ENCODE peak calls at places on chromosome 14, in ten cellular contexts. One of them, this sample, is unnamed.

GRCh38 chr14:52068741-52069616 is at the start of gene NID2:
- DNase-seq in NCI-H2171: no peak
- DNase-seq in BE2C: peak
- DNase-seq in activated naive CD4-positive, alpha-beta T cell: no peak
- DNase-seq in H7: peak
- DNase-seq in germinal center: peak
- DNase-seq in fibroblast of the aortic adventitia: peak
- DNase-seq in stimulated activated CD4-positive, alpha-beta T cell treated with anti-CD3 and anti-CD28 coated beads, Interleukin-2, amount 100 ng/mL, for 48 hours: peak
- DNase-seq in fibroblast of lung: peak
- DNase-seq in WTC11: peak
- DNase-seq in this sample: peak

GRCh38 chr14:41872906-41873305 is 266.2 kb downstream of the LRFN5 start:
- DNase-seq in stimulated activated CD4-positive, alpha-beta T cell treated with anti-CD3 and anti-CD28 coated beads, Interleukin-2, amount 100 ng/mL, for 48 hours: no peak
- DNase-seq in H7: no peak
- DNase-seq in NCI-H2171: no peak
- DNase-seq in fibroblast of lung: peak
- DNase-seq in germinal center: no peak
- DNase-seq in WTC11: no peak
- DNase-seq in activated naive CD4-positive, alpha-beta T cell: no peak
- DNase-seq in BE2C: no peak
- DNase-seq in fibroblast of the aortic adventitia: no peak
- DNase-seq in this sample: no peak

GRCh38 chr14:99732436-99733220 is 48.5 kb downstream of the CYP46A1 start:
- DNase-seq in NCI-H2171: no peak
- DNase-seq in WTC11: peak
- DNase-seq in activated naive CD4-positive, alpha-beta T cell: no peak
- DNase-seq in fibroblast of lung: no peak
- DNase-seq in fibroblast of the aortic adventitia: no peak
- DNase-seq in BE2C: peak
- DNase-seq in H7: no peak
- DNase-seq in germinal center: no peak
- DNase-seq in stimulated activated CD4-positive, alpha-beta T cell treated with anti-CD3 and anti-CD28 coated beads, Interleukin-2, amount 100 ng/mL, for 48 hours: no peak
- DNase-seq in this sample: no peak

GRCh38 chr14:93133476-93133875 is 17.8 kb upstream of the ITPK1 start:
- DNase-seq in fibroblast of lung: peak
- DNase-seq in activated naive CD4-positive, alpha-beta T cell: no peak
- DNase-seq in H7: no peak
- DNase-seq in BE2C: no peak
- DNase-seq in NCI-H2171: no peak
- DNase-seq in germinal center: no peak
- DNase-seq in WTC11: no peak
- DNase-seq in stimulated activated CD4-positive, alpha-beta T cell treated with anti-CD3 and anti-CD28 coated beads, Interleukin-2, amount 100 ng/mL, for 48 hours: no peak
- DNase-seq in fibroblast of the aortic adventitia: peak
- DNase-seq in this sample: no peak

GRCh38 chr14:81435578-81436295 is 35.6 kb upstream of the STON2 start:
- DNase-seq in fibroblast of lung: peak
- DNase-seq in H7: peak
- DNase-seq in BE2C: peak
- DNase-seq in activated naive CD4-positive, alpha-beta T cell: no peak
- DNase-seq in NCI-H2171: peak
- DNase-seq in fibroblast of the aortic adventitia: peak
- DNase-seq in WTC11: peak
- DNase-seq in stimulated activated CD4-positive, alpha-beta T cell treated with anti-CD3 and anti-CD28 coated beads, Interleukin-2, amount 100 ng/mL, for 48 hours: peak
- DNase-seq in germinal center: peak
- DNase-seq in this sample: peak

GRCh38 chr14:61145903-61146411 is 135.2 kb downstream of the TMEM30B start:
- DNase-seq in BE2C: peak
- DNase-seq in activated naive CD4-positive, alpha-beta T cell: no peak
- DNase-seq in germinal center: no peak
- DNase-seq in fibroblast of the aortic adventitia: peak
- DNase-seq in NCI-H2171: no peak
- DNase-seq in H7: no peak
- DNase-seq in fibroblast of lung: peak
- DNase-seq in WTC11: no peak
- DNase-seq in stimulated activated CD4-positive, alpha-beta T cell treated with anti-CD3 and anti-CD28 coated beads, Interleukin-2, amount 100 ng/mL, for 48 hours: no peak
- DNase-seq in this sample: peak

GRCh38 chr14:89184952-89185351 is 232.1 kb downstream of the FOXN3 start:
- DNase-seq in BE2C: no peak
- DNase-seq in WTC11: no peak
- DNase-seq in germinal center: no peak
- DNase-seq in H7: no peak
- DNase-seq in fibroblast of lung: no peak
- DNase-seq in activated naive CD4-positive, alpha-beta T cell: no peak
- DNase-seq in fibroblast of the aortic adventitia: no peak
- DNase-seq in stimulated activated CD4-positive, alpha-beta T cell treated with anti-CD3 and anti-CD28 coated beads, Interleukin-2, amount 100 ng/mL, for 48 hours: no peak
- DNase-seq in NCI-H2171: no peak
- DNase-seq in this sample: no peak

GRCh38 chr14:75823334-75823733 is 158.5 kb downstream of the TGFB3 start:
- DNase-seq in BE2C: no peak
- DNase-seq in stimulated activated CD4-positive, alpha-beta T cell treated with anti-CD3 and anti-CD28 coated beads, Interleukin-2, amount 100 ng/mL, for 48 hours: no peak
- DNase-seq in activated naive CD4-positive, alpha-beta T cell: no peak
- DNase-seq in H7: no peak
- DNase-seq in fibroblast of the aortic adventitia: peak
- DNase-seq in NCI-H2171: no peak
- DNase-seq in WTC11: no peak
- DNase-seq in fibroblast of lung: no peak
- DNase-seq in germinal center: no peak
- DNase-seq in this sample: no peak

GRCh38 chr14:59268011-59268410 is 79.5 kb downstream of the DAAM1 start:
- DNase-seq in BE2C: no peak
- DNase-seq in germinal center: no peak
- DNase-seq in fibroblast of lung: peak
- DNase-seq in NCI-H2171: no peak
- DNase-seq in WTC11: no peak
- DNase-seq in fibroblast of the aortic adventitia: no peak
- DNase-seq in stimulated activated CD4-positive, alpha-beta T cell treated with anti-CD3 and anti-CD28 coated beads, Interleukin-2, amount 100 ng/mL, for 48 hours: no peak
- DNase-seq in activated naive CD4-positive, alpha-beta T cell: no peak
- DNase-seq in H7: no peak
- DNase-seq in this sample: no peak

GRCh38 chr14:104665663-104666522 is 23.5 kb upstream of the INF2 start:
- DNase-seq in fibroblast of the aortic adventitia: no peak
- DNase-seq in WTC11: no peak
- DNase-seq in stimulated activated CD4-positive, alpha-beta T cell treated with anti-CD3 and anti-CD28 coated beads, Interleukin-2, amount 100 ng/mL, for 48 hours: peak
- DNase-seq in germinal center: peak
- DNase-seq in BE2C: no peak
- DNase-seq in H7: peak
- DNase-seq in NCI-H2171: no peak
- DNase-seq in activated naive CD4-positive, alpha-beta T cell: peak
- DNase-seq in fibroblast of lung: no peak
- DNase-seq in this sample: no peak

GRCh38 chr14:68146812-68147211 is 327.2 kb downstream of the RAD51B start:
- DNase-seq in germinal center: no peak
- DNase-seq in BE2C: no peak
- DNase-seq in stimulated activated CD4-positive, alpha-beta T cell treated with anti-CD3 and anti-CD28 coated beads, Interleukin-2, amount 100 ng/mL, for 48 hours: no peak
- DNase-seq in NCI-H2171: no peak
- DNase-seq in WTC11: no peak
- DNase-seq in fibroblast of the aortic adventitia: peak
- DNase-seq in activated naive CD4-positive, alpha-beta T cell: no peak
- DNase-seq in H7: no peak
- DNase-seq in fibroblast of lung: peak
- DNase-seq in this sample: peak

GRCh38 chr14:101932668-101933067 is 31.7 kb upstream of the DYNC1H1 start:
- DNase-seq in WTC11: no peak
- DNase-seq in germinal center: no peak
- DNase-seq in BE2C: no peak
- DNase-seq in fibroblast of lung: no peak
- DNase-seq in H7: no peak
- DNase-seq in fibroblast of the aortic adventitia: no peak
- DNase-seq in NCI-H2171: no peak
- DNase-seq in activated naive CD4-positive, alpha-beta T cell: no peak
- DNase-seq in stimulated activated CD4-positive, alpha-beta T cell treated with anti-CD3 and anti-CD28 coated beads, Interleukin-2, amount 100 ng/mL, for 48 hours: no peak
- DNase-seq in this sample: no peak

GRCh38 chr14:99938376-99938775 is 126.8 kb upstream of the EVL start:
- DNase-seq in germinal center: no peak
- DNase-seq in NCI-H2171: no peak
- DNase-seq in activated naive CD4-positive, alpha-beta T cell: no peak
- DNase-seq in BE2C: no peak
- DNase-seq in H7: peak
- DNase-seq in fibroblast of lung: no peak
- DNase-seq in stimulated activated CD4-positive, alpha-beta T cell treated with anti-CD3 and anti-CD28 coated beads, Interleukin-2, amount 100 ng/mL, for 48 hours: no peak
- DNase-seq in WTC11: peak
- DNase-seq in fibroblast of the aortic adventitia: no peak
- DNase-seq in this sample: no peak

GRCh38 chr14:20802341-20803084 is at the start of gene RNASE1:
- DNase-seq in BE2C: no peak
- DNase-seq in fibroblast of lung: no peak
- DNase-seq in stimulated activated CD4-positive, alpha-beta T cell treated with anti-CD3 and anti-CD28 coated beads, Interleukin-2, amount 100 ng/mL, for 48 hours: no peak
- DNase-seq in fibroblast of the aortic adventitia: peak
- DNase-seq in NCI-H2171: no peak
- DNase-seq in activated naive CD4-positive, alpha-beta T cell: no peak
- DNase-seq in H7: no peak
- DNase-seq in germinal center: no peak
- DNase-seq in WTC11: no peak
- DNase-seq in this sample: no peak

GRCh38 chr14:70358631-70359030 is 852 bp downstream of the COX16 start:
- DNase-seq in stimulated activated CD4-positive, alpha-beta T cell treated with anti-CD3 and anti-CD28 coated beads, Interleukin-2, amount 100 ng/mL, for 48 hours: no peak
- DNase-seq in WTC11: no peak
- DNase-seq in fibroblast of lung: peak
- DNase-seq in H7: no peak
- DNase-seq in activated naive CD4-positive, alpha-beta T cell: no peak
- DNase-seq in NCI-H2171: no peak
- DNase-seq in germinal center: no peak
- DNase-seq in fibroblast of the aortic adventitia: peak
- DNase-seq in BE2C: no peak
- DNase-seq in this sample: no peak

GRCh38 chr14:42011221-42011620 is 404.5 kb downstream of the LRFN5 start:
- DNase-seq in fibroblast of the aortic adventitia: no peak
- DNase-seq in NCI-H2171: no peak
- DNase-seq in H7: no peak
- DNase-seq in BE2C: no peak
- DNase-seq in fibroblast of lung: no peak
- DNase-seq in germinal center: no peak
- DNase-seq in WTC11: no peak
- DNase-seq in activated naive CD4-positive, alpha-beta T cell: no peak
- DNase-seq in stimulated activated CD4-positive, alpha-beta T cell treated with anti-CD3 and anti-CD28 coated beads, Interleukin-2, amount 100 ng/mL, for 48 hours: no peak
- DNase-seq in this sample: no peak

GRCh38 chr14:105937253-105938054 is 411.1 kb downstream of the TMEM121 start:
- DNase-seq in H7: no peak
- DNase-seq in fibroblast of the aortic adventitia: no peak
- DNase-seq in WTC11: no peak
- DNase-seq in activated naive CD4-positive, alpha-beta T cell: no peak
- DNase-seq in NCI-H2171: no peak
- DNase-seq in stimulated activated CD4-positive, alpha-beta T cell treated with anti-CD3 and anti-CD28 coated beads, Interleukin-2, amount 100 ng/mL, for 48 hours: no peak
- DNase-seq in fibroblast of lung: no peak
- DNase-seq in BE2C: no peak
- DNase-seq in germinal center: no peak
- DNase-seq in this sample: no peak

This sample was measured in astrocyte of the spinal cord.